ENCODE peak calls at places on chromosomes 11 and 22, in five cellular contexts. X is ovary; F is A172; V is LNCaP clone FGC; J is activated naive CD8-positive, alpha-beta T cell treated with anti-CD3 and anti-CD28 coated beads, Interleukin-2, amount 10 ng/mL, durations not matched to agents 7 days and 5 days. P is an unnamed sample.

GRCh38 chr11:11148104-11148509 is 204.9 kb downstream of the CSNK2A3 start:
- DNase-seq in X (peak; percentile 63), F (peak; percentile 66), V (no peak), J (no peak), P (peak; percentile 93)

GRCh38 chr22:41775976-41776375 is 24.5 kb upstream of the CCDC134 start:
- DNase-seq in V (no peak), X (no peak), F (no peak), J (no peak), P (no peak)

GRCh38 chr11:68373810-68374501 is 61.6 kb downstream of the LRP5 start:
- DNase-seq in F (no peak), X (peak; percentile 45), J (no peak), V (peak; percentile 63), P (no peak)

GRCh38 chr11:64561984-64562722 is 28.9 kb upstream of the SLC22A12 start:
- DNase-seq in F (no peak), V (no peak), J (no peak), X (no peak), P (no peak)

GRCh38 chr11:118744001-118744400 is 47.0 kb downstream of the DDX6 start:
- DNase-seq in J (no peak), X (no peak), V (no peak), F (no peak), P (no peak)

GRCh38 chr22:50525991-50526848 is 822 bp upstream of the SCO2 start:
- DNase-seq in X (peak; percentile 81), V (no peak), F (peak; percentile 46), J (peak; percentile 91), P (peak; percentile 88)

GRCh38 chr11:76266701-76267100 is 60.4 kb upstream of the WNT11 start:
- DNase-seq in F (no peak), J (no peak), V (no peak), X (no peak), P (no peak)

GRCh38 chr22:46125311-46125710 is 25.0 kb upstream of the PPARA start:
- DNase-seq in X (no peak), J (no peak), F (no peak), V (no peak), P (no peak)

GRCh38 chr11:11608783-11609232 is 13.0 kb downstream of the GALNT18 start:
- DNase-seq in X (no peak), F (peak; percentile 48), V (no peak), J (no peak), P (no peak)

GRCh38 chr11:8266246-8267241 is 2.9 kb upstream of the LMO1 start:
- DNase-seq in J (no peak), V (no peak), F (no peak), X (no peak), P (peak; percentile 19)

GRCh38 chr11:68750197-68750987 is 928 bp downstream of the TESMIN start:
- DNase-seq in J (peak; percentile 51), F (no peak), X (peak; percentile 38), V (no peak), P (no peak)

GRCh38 chr11:8834379-8834778 is 76.6 kb upstream of the AKIP1 start:
- DNase-seq in V (no peak), F (no peak), J (no peak), X (no peak), P (no peak)

GRCh38 chr22:17470880-17471500 is 92.3 kb upstream of the SLC25A18 start:
- DNase-seq in J (no peak), V (no peak), X (no peak), F (no peak), P (no peak)

GRCh38 chr11:67120881-67121710 is 2.0 kb downstream of the KDM2A start:
- DNase-seq in X (no peak), F (peak; percentile 16), V (no peak), J (peak; percentile 18), P (peak; percentile 70)

GRCh38 chr11:130785376-130786110 is 130.7 kb downstream of the SNX19 start:
- DNase-seq in X (no peak), F (peak; percentile 27), J (no peak), V (no peak), P (no peak)

GRCh38 chr11:110730773-110731172 is 18.5 kb upstream of the ARHGAP20 start:
- DNase-seq in X (no peak), J (no peak), F (no peak), V (no peak), P (no peak)

GRCh38 chr11:33027846-33028536 is 11.4 kb upstream of the TCP11L1 start:
- DNase-seq in V (no peak), F (peak; percentile 50), X (no peak), J (no peak), P (no peak)

GRCh38 chr11:59102259-59102765 is 4.7 kb upstream of the FAM111B start:
- DNase-seq in J (peak; percentile 68), V (peak; percentile 22), X (no peak), F (no peak), P (peak; percentile 69)

GRCh38 chr11:824942-825341 is 2.8 kb upstream of the CRACR2B start:
- DNase-seq in V (no peak), F (no peak), J (no peak), X (no peak), P (no peak)

GRCh38 chr11:134539285-134539684 is 127.2 kb upstream of the B3GAT1 start:
- DNase-seq in X (no peak), J (no peak), F (no peak), V (no peak), P (peak; percentile 29)

GRCh38 chr11:69122642-69123431 is 32.9 kb upstream of the SMIM38 start:
- DNase-seq in F (peak; percentile 98), X (no peak), V (peak; percentile 87), J (no peak), P (no peak)

GRCh38 chr11:11306855-11307254 is 46.2 kb downstream of the CSNK2A3 start:
- DNase-seq in X (no peak), F (no peak), J (no peak), V (no peak), P (no peak)

GRCh38 chr22:46734830-46735453 is 3.1 kb downstream of the CERK start:
- DNase-seq in J (no peak), X (no peak), V (no peak), F (no peak), P (no peak)

GRCh38 chr11:22666320-22666699 is at the start of gene GAS2:
- DNase-seq in V (no peak), X (no peak), F (no peak), J (no peak), P (no peak)

GRCh38 chr11:132784441-132784840 is 747.9 kb downstream of the OPCML start:
- DNase-seq in V (no peak), J (no peak), X (no peak), F (peak; percentile 13), P (no peak)

GRCh38 chr11:69377029-69377952 is 83.3 kb downstream of the MYEOV start:
- DNase-seq in V (no peak), J (no peak), X (no peak), F (no peak), P (no peak)

GRCh38 chr11:132318421-132319157 is 948.2 kb downstream of the NTM start:
- DNase-seq in J (no peak), F (peak; percentile 76), V (no peak), X (no peak), P (no peak)

GRCh38 chr11:46120711-46121327 is 435 bp downstream of the PHF21A start:
- DNase-seq in J (peak; percentile 57), X (peak; percentile 65), F (peak; percentile 86), V (no peak), P (peak; percentile 80)

GRCh38 chr11:93481696-93482095 is 61.5 kb downstream of the SMCO4 start:
- DNase-seq in J (no peak), F (no peak), V (no peak), X (no peak), P (no peak)

GRCh38 chr22:31238057-31238456 is 26.0 kb downstream of the LIMK2 start:
- DNase-seq in V (no peak), F (no peak), X (no peak), J (no peak), P (no peak)

GRCh38 chr11:76086713-76087635 is 119.3 kb downstream of the WNT11 start:
- DNase-seq in X (no peak), F (no peak), V (no peak), J (no peak), P (no peak)

GRCh38 chr22:43561421-43562178 is 149.8 kb downstream of the MPPED1 start:
- DNase-seq in F (no peak), J (no peak), X (no peak), V (no peak), P (no peak)

GRCh38 chr11:100863080-100863581 is 176.0 kb downstream of the ARHGAP42 start:
- DNase-seq in V (no peak), J (no peak), F (peak; percentile 51), X (no peak), P (no peak)

GRCh38 chr11:119359365-119360229 is 13.1 kb upstream of the MFRP start:
- DNase-seq in J (no peak), F (no peak), X (peak; percentile 12), V (no peak), P (no peak)